ENCODE peak calls at places on chromosomes 3 and 15, in four cellular contexts. K is IMR-90, Z is coronary artery, J is RWPE1. N is an unnamed sample.

GRCh38 chr15:74552761-74553441 is 11.9 kb downstream of the ARID3B start:
- DNase-seq in K (no peak), Z (no peak), J (no peak), N (no peak)

GRCh38 chr15:36108539-36108938 is 470.9 kb upstream of the CDIN1 start:
- DNase-seq in Z (no peak), K (no peak), J (no peak), N (no peak)

GRCh38 chr3:38543602-38544001 is 47.5 kb downstream of the EXOG start:
- DNase-seq in J (no peak), K (peak), Z (peak), N (no peak)

GRCh38 chr3:173463250-173463649 is 65.7 kb downstream of the NLGN1 start:
- DNase-seq in Z (no peak), J (no peak), K (no peak), N (no peak)

GRCh38 chr3:37971467-37971866 is 19.1 kb upstream of the VILL start:
- DNase-seq in J (no peak), K (no peak), Z (no peak), N (no peak)

GRCh38 chr15:29452881-29453731 is 183.5 kb upstream of the NSMCE3 start:
- DNase-seq in K (no peak), J (no peak), Z (no peak), N (no peak)

GRCh38 chr15:63905558-63906265 is 72.0 kb upstream of the HERC1 start:
- DNase-seq in K (no peak), J (no peak), Z (no peak), N (no peak)

GRCh38 chr15:36632196-36632595 is 52.8 kb downstream of the CDIN1 start:
- DNase-seq in Z (no peak), J (peak), K (peak), N (no peak)

GRCh38 chr3:52319921-52320595 is 3.9 kb downstream of the DNAH1 start:
- DNase-seq in J (no peak), K (no peak), Z (no peak), N (no peak)

GRCh38 chr15:56102401-56102800 is 109.0 kb upstream of the NEDD4 start:
- DNase-seq in K (no peak), J (no peak), Z (no peak), N (no peak)

GRCh38 chr15:85381850-85382751 is 1.7 kb downstream of the AKAP13 start:
- DNase-seq in K (no peak), Z (no peak), J (no peak), N (no peak)

GRCh38 chr3:42988566-42988965 is 9.5 kb downstream of the GASK1A start:
- DNase-seq in K (no peak), Z (no peak), J (no peak), N (no peak)

GRCh38 chr15:23069496-23070166 is 30.3 kb upstream of the TUBGCP5 start:
- DNase-seq in K (no peak), Z (no peak), J (peak), N (no peak)

GRCh38 chr15:50911001-50911400 is 2.5 kb downstream of the AP4E1 start:
- DNase-seq in K (peak), J (no peak), Z (no peak), N (no peak)

GRCh38 chr3:129345281-129345680 is 66.6 kb downstream of the HMCES start:
- DNase-seq in J (no peak), K (no peak), Z (no peak), N (no peak)

GRCh38 chr3:50521572-50521971 is 18.1 kb upstream of the CACNA2D2 start:
- DNase-seq in J (no peak), Z (no peak), K (no peak), N (no peak)

GRCh38 chr15:70093481-70094309 is 4.0 kb downstream of the TLE3 start:
- DNase-seq in K (no peak), J (no peak), Z (no peak), N (no peak)

GRCh38 chr3:196008387-196008786 is 73.5 kb downstream of the TFRC start:
- DNase-seq in Z (no peak), K (no peak), J (no peak), N (no peak)

GRCh38 chr15:42858540-42858939 is 62.0 kb downstream of the TTBK2 start:
- DNase-seq in Z (no peak), J (peak), K (no peak), N (no peak)

GRCh38 chr3:123755508-123755907 is 128.6 kb downstream of the MYLK start:
- DNase-seq in Z (no peak), J (no peak), K (no peak), N (no peak)

GRCh38 chr3:49901351-49902339 is 2.0 kb downstream of the MST1R start:
- DNase-seq in K (peak), Z (no peak), J (no peak), N (no peak)

GRCh38 chr3:53222183-53222901 is 33.5 kb downstream of the TKT start:
- DNase-seq in K (no peak), J (no peak), Z (no peak), N (no peak)

GRCh38 chr15:48823237-48823636 is 12.4 kb upstream of the CEP152 start:
- DNase-seq in K (peak), Z (no peak), J (no peak), N (no peak)

GRCh38 chr3:159911664-159912037 is 77.0 kb upstream of the IL12A start:
- DNase-seq in Z (no peak), J (no peak), K (no peak), N (no peak)

GRCh38 chr15:77818484-77819270 is 186.0 kb upstream of the LINGO1 start:
- DNase-seq in K (no peak), Z (no peak), J (no peak), N (no peak)